ENCODE peak calls at places on chromosome 9, in four cellular contexts. L is H1, O is GM12878, Q is HepG2. B is an unnamed sample.

GRCh38 chr9:132838291-132838690 is 39.8 kb downstream of the AK8 start:
- DNase-seq in L (no peak), O (no peak), Q (no peak), B (no peak)

GRCh38 chr9:137688261-137688660 is 69.5 kb downstream of the EHMT1 start:
- DNase-seq in O (no peak), L (no peak), Q (no peak), B (no peak)

GRCh38 chr9:19342927-19343326 is 37.1 kb downstream of the RPS6 start:
- DNase-seq in Q (no peak), L (no peak), O (no peak), B (no peak)

GRCh38 chr9:137044502-137045177 is 1.3 kb downstream of the NPDC1 start:
- DNase-seq in Q (no peak), O (no peak), L (no peak), B (no peak)

GRCh38 chr9:88052446-88052845 is 78.1 kb upstream of the CDK20 start:
- DNase-seq in Q (no peak), O (no peak), L (no peak), B (no peak)

GRCh38 chr9:114004221-114004716 is 73.8 kb downstream of the AMBP start:
- DNase-seq in L (peak; percentile 29), O (no peak), Q (no peak), B (no peak)

GRCh38 chr9:21993893-21994525 is at the start of gene CDKN2A:
- DNase-seq in O (no peak), L (peak; percentile 72), Q (no peak), B (no peak)

GRCh38 chr9:37373621-37374020 is 48.9 kb upstream of the GRHPR start:
- DNase-seq in L (no peak), Q (no peak), O (no peak), B (no peak)

GRCh38 chr9:128214571-128215490 is 11.7 kb downstream of the DNM1 start:
- DNase-seq in Q (no peak), L (no peak), O (no peak), B (no peak)

GRCh38 chr9:126395439-126396212 is 69.0 kb downstream of the MVB12B start:
- DNase-seq in Q (no peak), L (no peak), O (no peak), B (no peak)

GRCh38 chr9:107020040-107020530 is 157.1 kb downstream of the ZNF462 start:
- DNase-seq in L (no peak), O (peak; percentile 50), Q (no peak), B (no peak)

GRCh38 chr9:97908736-97909135 is 13.6 kb downstream of the TRMO start:
- DNase-seq in O (no peak), Q (no peak), L (no peak), B (no peak)

GRCh38 chr9:125066839-125067619 is 76.3 kb downstream of the SCAI start:
- DNase-seq in Q (no peak), L (no peak), O (no peak), B (no peak)

GRCh38 chr9:69919461-69920061 is 98.9 kb downstream of the CFAP95 start:
- DNase-seq in O (no peak), L (no peak), Q (peak; percentile 50), B (peak; percentile 30)

GRCh38 chr9:122377241-122378164 is 6.7 kb downstream of the PTGS1 start:
- DNase-seq in O (no peak), Q (no peak), L (no peak), B (peak; percentile 43)

GRCh38 chr9:2655411-2655901 is 33.9 kb downstream of the VLDLR start:
- DNase-seq in Q (no peak), O (no peak), L (no peak), B (no peak)

GRCh38 chr9:38311382-38312270 is 80.9 kb upstream of the ALDH1B1 start:
- DNase-seq in L (peak; percentile 47), O (no peak), Q (peak; percentile 43), B (no peak)

GRCh38 chr9:110013064-110013463 is 194.9 kb downstream of the C9orf152 start:
- DNase-seq in Q (no peak), L (no peak), O (no peak), B (no peak)

GRCh38 chr9:4106744-4107143 is 193.1 kb downstream of the GLIS3 start:
- DNase-seq in L (no peak), O (no peak), Q (no peak), B (no peak)

GRCh38 chr9:15635752-15636151 is 82.9 kb downstream of the CCDC171 start:
- DNase-seq in Q (no peak), L (no peak), O (no peak), B (no peak)
- TF ChIP-seq CBX5 in Q (no peak), L (no peak), O (no peak), B (no peak)

GRCh38 chr9:76818271-76818670 is 54.0 kb downstream of the PCA3 start:
- DNase-seq in L (no peak), O (no peak), Q (peak; percentile 15), B (no peak)

GRCh38 chr9:76820431-76820830 is 56.2 kb downstream of the PCA3 start:
- DNase-seq in L (no peak), Q (no peak), O (no peak), B (no peak)

GRCh38 chr9:76817489-76817888 is 53.3 kb downstream of the PCA3 start:
- DNase-seq in Q (no peak), O (no peak), L (no peak), B (no peak)
- TF ChIP-seq CBX5 in Q (no peak), O (no peak), L (no peak), B (no peak)

DNA sequence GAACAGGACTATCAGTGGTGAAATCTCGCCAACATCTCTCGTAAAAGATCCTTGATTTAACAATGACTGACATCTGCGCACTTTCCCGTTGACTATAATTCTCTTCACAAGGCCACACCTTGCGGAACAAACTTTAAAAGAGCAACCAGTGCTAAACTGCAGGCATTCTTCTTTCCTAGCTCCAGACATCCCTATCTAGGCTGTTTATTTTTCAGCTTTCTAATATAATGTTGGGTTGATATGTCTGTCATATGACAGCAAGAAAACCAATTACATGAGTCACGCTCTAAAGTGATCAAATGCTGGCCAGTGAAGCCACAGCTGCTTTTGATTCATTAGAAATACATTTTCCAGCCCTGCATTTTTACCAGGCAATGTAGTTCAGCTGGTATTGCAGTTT is 162.5 kb downstream of the ELAVL2 start:
- DNase-seq in Q (no peak), L (no peak), O (no peak), B (no peak)
- TF ChIP-seq CBX5 in Q (no peak), L (no peak), O (no peak), B (no peak)

DNA sequence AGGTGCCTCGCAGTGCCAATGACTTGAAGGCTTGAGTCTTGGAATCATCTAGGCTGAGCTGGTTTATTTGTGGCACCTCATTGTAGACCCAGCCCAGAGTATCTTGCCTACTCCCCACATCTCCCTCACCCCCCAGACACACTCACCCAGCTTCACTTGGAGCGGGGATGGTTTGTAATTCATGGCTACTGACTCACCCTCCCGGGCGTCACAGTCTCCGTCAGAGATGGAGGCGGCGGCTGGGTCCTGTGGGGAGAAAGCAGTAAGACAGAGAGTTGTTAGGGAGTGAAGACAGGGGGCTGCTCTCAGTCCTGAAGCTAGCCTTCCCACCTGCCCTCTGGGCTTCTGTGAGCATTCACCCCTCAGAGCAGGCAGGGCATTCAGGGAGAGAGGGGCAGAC is 29.0 kb upstream of the MYORG start:
- DNase-seq in O (no peak), L (no peak), Q (no peak), B (no peak)
- TF ChIP-seq CBX5 in O (no peak), L (no peak), Q (no peak), B (no peak)

GRCh38 chr9:131273146-131273545 is 3.2 kb downstream of the FAM78A start:
- DNase-seq in O (no peak), Q (no peak), L (no peak), B (peak; percentile 96)
- TF ChIP-seq CBX5 in O (no peak), Q (no peak), L (no peak), B (no peak)

GRCh38 chr9:34254966-34255825 is 73.9 kb downstream of the KIF24 start:
- DNase-seq in Q (no peak), O (no peak), L (no peak), B (no peak)
- TF ChIP-seq CBX5 in Q (no peak), O (no peak), L (no peak), B (no peak)

GRCh38 chr9:93098236-93098946 is 2.4 kb downstream of the CARD19 start:
- DNase-seq in Q (peak; percentile 68), O (no peak), L (no peak), B (no peak)

GRCh38 chr9:93097496-93098205 is 1.6 kb downstream of the CARD19 start:
- DNase-seq in L (no peak), Q (no peak), O (no peak), B (no peak)

GRCh38 chr9:93100265-93100636 is 4.2 kb downstream of the CARD19 start:
- DNase-seq in L (no peak), O (no peak), Q (no peak), B (no peak)

GRCh38 chr9:93096811-93097382 is 880 bp downstream of the CARD19 start:
- DNase-seq in O (no peak), Q (no peak), L (no peak), B (no peak)

GRCh38 chr9:93099551-93100264 is 3.7 kb downstream of the CARD19 start:
- DNase-seq in O (no peak), Q (no peak), L (no peak), B (no peak)
- TF ChIP-seq CBX5 in O (no peak), Q (no peak), L (no peak), B (no peak)

DNA sequence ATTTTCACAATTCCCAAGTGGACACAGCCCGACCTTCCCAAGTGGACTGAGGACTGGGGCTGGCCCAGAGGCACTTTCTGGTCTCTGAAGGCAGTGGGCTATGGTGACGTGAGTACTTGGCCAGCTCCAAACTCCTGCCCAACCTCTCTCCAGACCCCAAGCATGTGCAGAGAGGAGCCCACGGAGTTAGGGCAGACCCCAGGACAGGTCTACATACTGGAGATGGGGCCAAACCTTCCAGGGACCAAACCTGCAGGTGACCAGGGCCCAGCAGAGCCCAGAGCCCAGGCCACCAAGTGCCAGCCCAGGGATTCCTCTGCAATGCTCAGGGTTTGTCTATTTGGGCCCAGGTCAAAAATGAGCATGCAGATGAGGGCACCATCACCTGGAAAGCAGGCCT is 15.3 kb downstream of the BRD3 start:
- DNase-seq in O (no peak), L (no peak), Q (no peak), B (no peak)
- TF ChIP-seq CBX5 in O (no peak), L (no peak), Q (no peak), B (no peak)